ENCODE peak calls at places on chromosomes 3 and 15, in seven cellular contexts. One of them, this sample, is unnamed.

GRCh38 chr15:45203182-45203581 is 15.4 kb upstream of the SHF start:
- DNase-seq in mesendoderm: no peak
- DNase-seq in mesenchymal stem cell: no peak
- DNase-seq in neuronal stem cell: no peak
- DNase-seq in trophoblast cell: no peak
- DNase-seq in H1: no peak
- DNase-seq in IMR-90: no peak
- DNase-seq in this sample: no peak

GRCh38 chr3:79724206-79724605 is 43.6 kb downstream of the ROBO1 start:
- DNase-seq in trophoblast cell: peak
- DNase-seq in neuronal stem cell: no peak
- DNase-seq in mesendoderm: peak
- DNase-seq in H1: no peak
- DNase-seq in mesenchymal stem cell: no peak
- DNase-seq in IMR-90: no peak
- DNase-seq in this sample: peak

GRCh38 chr3:187450791-187451190 is 82.6 kb downstream of the RTP4 start:
- DNase-seq in IMR-90: no peak
- DNase-seq in mesenchymal stem cell: no peak
- DNase-seq in neuronal stem cell: no peak
- DNase-seq in mesendoderm: peak
- DNase-seq in trophoblast cell: no peak
- DNase-seq in H1: no peak
- DNase-seq in this sample: no peak

GRCh38 chr3:7487763-7488162 is 626.8 kb downstream of the GRM7 start:
- DNase-seq in mesenchymal stem cell: no peak
- DNase-seq in trophoblast cell: no peak
- DNase-seq in neuronal stem cell: no peak
- DNase-seq in H1: no peak
- DNase-seq in IMR-90: no peak
- DNase-seq in mesendoderm: no peak
- DNase-seq in this sample: no peak

GRCh38 chr15:51093865-51094605 is 671 bp downstream of the TNFAIP8L3 start:
- DNase-seq in mesendoderm: peak
- DNase-seq in mesenchymal stem cell: no peak
- DNase-seq in IMR-90: no peak
- DNase-seq in trophoblast cell: peak
- DNase-seq in neuronal stem cell: no peak
- DNase-seq in H1: no peak
- DNase-seq in this sample: no peak

GRCh38 chr15:96252148-96252547 is 78.4 kb upstream of the NR2F2 start:
- DNase-seq in neuronal stem cell: no peak
- DNase-seq in mesenchymal stem cell: no peak
- DNase-seq in trophoblast cell: peak
- DNase-seq in IMR-90: no peak
- DNase-seq in mesendoderm: no peak
- DNase-seq in H1: no peak
- DNase-seq in this sample: no peak

GRCh38 chr3:126468028-126468891 is 7.4 kb downstream of the ZXDC start:
- DNase-seq in H1: no peak
- DNase-seq in IMR-90: peak
- DNase-seq in neuronal stem cell: no peak
- DNase-seq in mesendoderm: no peak
- DNase-seq in trophoblast cell: no peak
- DNase-seq in mesenchymal stem cell: peak
- DNase-seq in this sample: no peak

GRCh38 chr15:29522373-29523276 is 253.0 kb upstream of the NSMCE3 start:
- DNase-seq in mesenchymal stem cell: no peak
- DNase-seq in mesendoderm: peak
- DNase-seq in IMR-90: no peak
- DNase-seq in H1: no peak
- DNase-seq in trophoblast cell: peak
- DNase-seq in neuronal stem cell: no peak
- DNase-seq in this sample: no peak

GRCh38 chr15:49313650-49314049 is 109.4 kb upstream of the FGF7 start:
- DNase-seq in mesendoderm: peak
- DNase-seq in H1: no peak
- DNase-seq in neuronal stem cell: no peak
- DNase-seq in trophoblast cell: no peak
- DNase-seq in mesenchymal stem cell: peak
- DNase-seq in IMR-90: peak
- DNase-seq in this sample: no peak

GRCh38 chr3:13550791-13551360 is 2.0 kb downstream of the FBLN2 start:
- DNase-seq in IMR-90: no peak
- DNase-seq in mesendoderm: no peak
- DNase-seq in trophoblast cell: no peak
- DNase-seq in H1: no peak
- DNase-seq in neuronal stem cell: no peak
- DNase-seq in mesenchymal stem cell: no peak
- DNase-seq in this sample: no peak

GRCh38 chr3:163490119-163490518 is 1588.2 kb downstream of the SI start:
- DNase-seq in mesendoderm: peak
- DNase-seq in IMR-90: no peak
- DNase-seq in neuronal stem cell: peak
- DNase-seq in trophoblast cell: peak
- DNase-seq in mesenchymal stem cell: peak
- DNase-seq in H1: peak
- DNase-seq in this sample: peak

GRCh38 chr3:49644684-49645083 is 29.5 kb upstream of the APEH start:
- DNase-seq in H1: no peak
- DNase-seq in mesendoderm: no peak
- DNase-seq in trophoblast cell: no peak
- DNase-seq in IMR-90: no peak
- DNase-seq in neuronal stem cell: no peak
- DNase-seq in mesenchymal stem cell: no peak
- DNase-seq in this sample: no peak

GRCh38 chr3:44120721-44121582 is 120.7 kb upstream of the TOPAZ1 start:
- DNase-seq in neuronal stem cell: no peak
- DNase-seq in mesendoderm: no peak
- DNase-seq in trophoblast cell: no peak
- DNase-seq in H1: no peak
- DNase-seq in mesenchymal stem cell: no peak
- DNase-seq in IMR-90: no peak
- DNase-seq in this sample: peak

GRCh38 chr3:49295489-49296058 is 18.5 kb upstream of the C3orf62 start:
- DNase-seq in neuronal stem cell: no peak
- DNase-seq in IMR-90: peak
- DNase-seq in mesenchymal stem cell: peak
- DNase-seq in trophoblast cell: peak
- DNase-seq in H1: no peak
- DNase-seq in mesendoderm: peak
- DNase-seq in this sample: no peak

GRCh38 chr3:131140891-131141290 is 114.2 kb downstream of the NEK11 start:
- DNase-seq in trophoblast cell: peak
- DNase-seq in H1: no peak
- DNase-seq in IMR-90: no peak
- DNase-seq in mesendoderm: no peak
- DNase-seq in neuronal stem cell: no peak
- DNase-seq in mesenchymal stem cell: no peak
- DNase-seq in this sample: no peak

GRCh38 chr15:47349179-47349578 is 368.1 kb upstream of the SEMA6D start:
- DNase-seq in H1: no peak
- DNase-seq in trophoblast cell: no peak
- DNase-seq in IMR-90: no peak
- DNase-seq in mesendoderm: no peak
- DNase-seq in neuronal stem cell: no peak
- DNase-seq in mesenchymal stem cell: no peak
- DNase-seq in this sample: no peak

GRCh38 chr15:40388941-40389823 is 6.7 kb downstream of the KNSTRN start:
- DNase-seq in H1: no peak
- DNase-seq in trophoblast cell: peak
- DNase-seq in neuronal stem cell: no peak
- DNase-seq in mesendoderm: no peak
- DNase-seq in IMR-90: no peak
- DNase-seq in mesenchymal stem cell: no peak
- DNase-seq in this sample: no peak

GRCh38 chr15:40386480-40386879 is 4.0 kb downstream of the KNSTRN start:
- DNase-seq in H1: no peak
- DNase-seq in IMR-90: no peak
- DNase-seq in mesenchymal stem cell: no peak
- DNase-seq in neuronal stem cell: no peak
- DNase-seq in mesendoderm: no peak
- DNase-seq in trophoblast cell: no peak
- DNase-seq in this sample: no peak

GRCh38 chr15:40392986-40393948 is 10.7 kb downstream of the KNSTRN start:
- DNase-seq in IMR-90: peak
- DNase-seq in neuronal stem cell: no peak
- DNase-seq in mesendoderm: no peak
- DNase-seq in H1: no peak
- DNase-seq in mesenchymal stem cell: peak
- DNase-seq in trophoblast cell: no peak
- DNase-seq in this sample: no peak

DNA sequence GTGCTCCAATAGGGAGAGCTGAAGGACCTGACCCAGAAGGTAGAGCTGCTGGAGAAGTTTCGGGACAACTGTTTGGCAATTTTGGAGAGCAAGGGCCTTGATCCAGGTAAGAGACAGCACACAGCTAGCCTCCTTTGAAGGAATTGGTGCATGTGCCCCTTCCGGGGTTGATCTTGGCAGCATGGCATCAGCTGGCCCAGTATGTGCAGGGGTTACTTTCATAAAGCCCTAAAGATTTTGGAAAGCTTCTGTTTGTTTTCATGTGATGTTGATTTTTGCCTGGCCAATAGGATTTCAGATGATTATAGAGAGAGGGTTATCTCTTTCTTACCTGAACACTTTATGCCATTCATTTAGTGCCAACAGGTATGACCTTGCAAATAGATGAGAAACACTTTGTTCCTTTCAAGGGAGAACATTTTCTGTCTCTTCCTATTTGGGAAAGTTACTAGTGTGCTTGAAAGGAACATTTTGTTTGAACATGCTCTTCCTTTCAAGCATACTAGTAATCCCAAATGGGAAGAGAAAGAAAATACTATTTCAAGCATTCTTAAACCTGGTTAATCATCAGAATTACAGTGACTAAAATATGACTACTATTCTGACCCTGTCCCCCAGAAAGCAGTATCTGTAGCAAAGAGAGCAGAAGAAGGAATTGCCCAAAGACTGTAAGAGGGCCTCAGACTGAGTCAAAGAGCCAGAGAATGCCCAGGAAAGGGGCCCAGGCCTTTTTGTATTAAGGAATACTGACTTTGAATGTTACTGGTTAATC is 7.5 kb downstream of the KNSTRN start:
- DNase-seq in IMR-90: no peak
- DNase-seq in H1: no peak
- DNase-seq in trophoblast cell: no peak
- DNase-seq in neuronal stem cell: no peak
- DNase-seq in mesendoderm: no peak
- DNase-seq in mesenchymal stem cell: no peak
- DNase-seq in this sample: no peak
- H4K8ac ChIP-seq in IMR-90: no peak
- H4K8ac ChIP-seq in H1: no peak
- H4K8ac ChIP-seq in trophoblast cell: no peak
- H4K8ac ChIP-seq in neuronal stem cell: no peak
- H4K8ac ChIP-seq in mesendoderm: no peak
- H4K8ac ChIP-seq in mesenchymal stem cell: no peak
- H4K8ac ChIP-seq in this sample: no peak

DNA sequence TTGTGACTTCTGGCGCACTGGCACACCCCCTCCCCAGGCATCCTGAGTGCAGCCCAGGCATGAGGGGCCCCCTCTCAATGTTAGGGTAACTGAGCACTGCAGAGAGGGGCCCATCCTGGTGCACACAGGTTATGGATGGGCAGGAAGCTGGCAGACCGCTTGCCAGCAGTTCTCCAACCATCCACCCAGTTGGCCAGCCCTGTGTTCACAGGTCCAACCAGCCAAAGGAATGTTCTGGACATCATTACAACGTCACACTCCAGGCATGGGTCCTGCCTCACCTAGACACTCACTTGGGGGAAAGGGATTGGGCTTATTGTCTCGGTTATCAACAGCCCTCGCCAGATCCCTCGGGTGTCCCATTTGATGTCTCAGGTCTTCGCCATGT is 23.9 kb downstream of the ADCY5 start:
- DNase-seq in H1: no peak
- DNase-seq in mesenchymal stem cell: no peak
- DNase-seq in mesendoderm: no peak
- DNase-seq in neuronal stem cell: no peak
- DNase-seq in IMR-90: no peak
- DNase-seq in trophoblast cell: no peak
- DNase-seq in this sample: no peak
- H4K8ac ChIP-seq in H1: no peak
- H4K8ac ChIP-seq in mesenchymal stem cell: no peak
- H4K8ac ChIP-seq in mesendoderm: no peak
- H4K8ac ChIP-seq in neuronal stem cell: no peak
- H4K8ac ChIP-seq in IMR-90: no peak
- H4K8ac ChIP-seq in trophoblast cell: no peak
- H4K8ac ChIP-seq in this sample: no peak

GRCh38 chr3:52277071-52277964 is 1.1 kb downstream of the WDR82 start:
- DNase-seq in H1: no peak
- DNase-seq in mesenchymal stem cell: peak
- DNase-seq in neuronal stem cell: no peak
- DNase-seq in trophoblast cell: peak
- DNase-seq in mesendoderm: peak
- DNase-seq in IMR-90: peak
- DNase-seq in this sample: peak

GRCh38 chr3:52270252-52270754 is 8.1 kb downstream of the WDR82 start:
- DNase-seq in mesenchymal stem cell: no peak
- DNase-seq in neuronal stem cell: no peak
- DNase-seq in IMR-90: no peak
- DNase-seq in trophoblast cell: no peak
- DNase-seq in mesendoderm: no peak
- DNase-seq in H1: no peak
- DNase-seq in this sample: no peak

GRCh38 chr3:52277972-52278509 is 408 bp downstream of the WDR82 start:
- DNase-seq in H1: no peak
- DNase-seq in mesenchymal stem cell: peak
- DNase-seq in mesendoderm: peak
- DNase-seq in trophoblast cell: peak
- DNase-seq in neuronal stem cell: no peak
- DNase-seq in IMR-90: no peak
- DNase-seq in this sample: no peak

GRCh38 chr3:52268036-52268435 is 10.4 kb downstream of the WDR82 start:
- DNase-seq in mesenchymal stem cell: no peak
- DNase-seq in IMR-90: no peak
- DNase-seq in trophoblast cell: peak
- DNase-seq in H1: no peak
- DNase-seq in mesendoderm: no peak
- DNase-seq in neuronal stem cell: no peak
- DNase-seq in this sample: no peak

DNA sequence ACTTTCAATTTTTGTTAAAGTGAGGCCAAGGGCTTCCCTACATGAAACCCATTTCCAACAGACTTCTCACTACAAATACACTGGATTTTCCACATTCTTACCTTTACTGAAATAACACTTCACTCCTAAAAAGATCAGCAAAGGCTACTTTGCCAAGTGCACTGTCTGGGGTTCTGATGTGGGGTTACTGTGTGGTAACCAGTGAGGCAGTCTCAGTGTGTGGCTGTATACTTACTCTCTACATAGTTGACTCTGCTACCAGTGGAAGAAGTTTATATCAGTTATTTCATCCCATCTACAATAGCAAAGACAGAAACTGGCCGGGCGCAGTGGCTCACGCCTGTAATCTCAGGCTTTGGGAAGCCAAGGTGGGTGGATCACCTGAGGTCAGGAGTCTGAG is 5.6 kb downstream of the WDR82 start:
- DNase-seq in mesendoderm: no peak
- DNase-seq in H1: no peak
- DNase-seq in trophoblast cell: no peak
- DNase-seq in neuronal stem cell: no peak
- DNase-seq in mesenchymal stem cell: no peak
- DNase-seq in IMR-90: no peak
- DNase-seq in this sample: no peak
- H4K8ac ChIP-seq in mesendoderm: no peak
- H4K8ac ChIP-seq in H1: no peak
- H4K8ac ChIP-seq in trophoblast cell: no peak
- H4K8ac ChIP-seq in neuronal stem cell: no peak
- H4K8ac ChIP-seq in mesenchymal stem cell: no peak
- H4K8ac ChIP-seq in IMR-90: no peak
- H4K8ac ChIP-seq in this sample: no peak

GRCh38 chr3:114218006-114218405 is 19.4 kb downstream of the ZNF80 start:
- DNase-seq in neuronal stem cell: no peak
- DNase-seq in IMR-90: no peak
- DNase-seq in mesenchymal stem cell: no peak
- DNase-seq in H1: no peak
- DNase-seq in mesendoderm: peak
- DNase-seq in trophoblast cell: no peak
- DNase-seq in this sample: no peak
- H4K8ac ChIP-seq in neuronal stem cell: no peak
- H4K8ac ChIP-seq in IMR-90: no peak
- H4K8ac ChIP-seq in mesenchymal stem cell: no peak
- H4K8ac ChIP-seq in H1: no peak
- H4K8ac ChIP-seq in mesendoderm: no peak
- H4K8ac ChIP-seq in trophoblast cell: no peak
- H4K8ac ChIP-seq in this sample: no peak